ENCODE peak calls at places on chromosomes 3 and 15, in four cellular contexts. K, B, R and L are unnamed samples. For H3K4me1 and H3K9me3, the result is how much of the 10 kb centered on the place peaks cover.

GRCh38 chr15:39453500-39454073 is 127.3 kb upstream of the THBS1 start:
- DNase-seq in K (no peak), B (no peak), R (no peak), L (no peak)

GRCh38 chr3:114566162-114566755 is 272.4 kb downstream of the TIGIT start:
- DNase-seq in K (no peak), B (no peak), R (no peak), L (no peak)

GRCh38 chr3:193637831-193638230 is 44.8 kb downstream of the OPA1 start:
- DNase-seq in K (no peak), B (no peak), R (no peak), L (no peak)

GRCh38 chr15:58454950-58455401 is 23.2 kb downstream of the LIPC start:
- DNase-seq in K (no peak), B (peak), R (no peak), L (no peak)

GRCh38 chr3:58117561-58118305 is 93.0 kb downstream of the DNASE1L3 start:
- DNase-seq in K (peak), B (no peak), R (no peak), L (no peak)

GRCh38 chr15:41790756-41791546 is 16.7 kb downstream of the MAPKBP1 start:
- DNase-seq in K (no peak), B (peak), R (no peak), L (no peak)

GRCh38 chr3:43372809-43373587 is 86.7 kb downstream of the SNRK start:
- DNase-seq in K (no peak), B (no peak), R (no peak), L (no peak)

GRCh38 chr3:170802164-170803151 is 67.5 kb downstream of the RPL22L1 start:
- DNase-seq in K (no peak), B (no peak), R (no peak), L (no peak)

GRCh38 chr3:42503251-42503924 is 945 bp downstream of the VIPR1 start:
- DNase-seq in K (no peak), B (no peak), R (no peak), L (no peak)

GRCh38 chr3:25033407-25034029 is 394.5 kb upstream of the RARB start:
- DNase-seq in K (no peak), B (peak), R (no peak), L (no peak)

GRCh38 chr3:30607032-30607833 is 832 bp downstream of the TGFBR2 start:
- DNase-seq in K (peak), B (no peak), R (peak), L (peak)

GRCh38 chr3:186519021-186519658 is 25.0 kb downstream of the CRYGS start:
- DNase-seq in K (no peak), B (no peak), R (peak), L (peak)

GRCh38 chr3:186523022-186523421 is 21.2 kb downstream of the CRYGS start:
- DNase-seq in K (no peak), B (no peak), R (no peak), L (no peak)

GRCh38 chr3:186520957-186521842 is 23.0 kb downstream of the CRYGS start:
- DNase-seq in K (no peak), B (no peak), R (no peak), L (no peak)

GRCh38 chr3:186523434-186523833 is 20.7 kb downstream of the CRYGS start:
- DNase-seq in K (no peak), B (peak), R (no peak), L (no peak)

GRCh38 chr3:186520436-186520835 is 23.7 kb downstream of the CRYGS start:
- DNase-seq in K (no peak), B (no peak), R (no peak), L (no peak)
- H3K4me1 ChIP-seq in K (under half), B (under half), R (under half), L (under half)

GRCh38 chr15:25019434-25019833 is 64.6 kb downstream of the SNRPN start:
- DNase-seq in K (no peak), B (no peak), R (no peak), L (no peak)

GRCh38 chr15:25022233-25022632 is 67.4 kb downstream of the SNRPN start:
- DNase-seq in K (no peak), B (no peak), R (no peak), L (no peak)
- H3K9me3 ChIP-seq in K (under half), B (half or more), R (under half), L (under half)

DNA sequence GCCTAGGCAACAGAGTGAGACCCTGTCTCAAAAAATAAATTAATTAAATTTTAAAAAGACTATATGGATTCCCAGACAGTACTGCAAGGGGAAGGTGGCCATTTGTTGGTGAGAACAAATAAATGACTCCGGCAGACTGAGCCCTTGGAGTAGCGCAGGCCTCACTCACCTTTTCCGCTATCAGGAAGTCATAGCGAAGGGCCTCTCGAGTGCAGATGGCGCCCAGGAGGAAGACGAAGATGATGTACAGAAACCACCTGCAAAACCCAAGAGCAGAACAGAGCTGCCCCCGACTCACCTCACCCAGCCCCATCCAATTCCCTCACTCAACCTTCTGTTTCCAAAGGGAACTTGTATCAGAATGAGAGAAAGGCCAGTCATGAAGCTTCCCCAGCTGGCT is 62.8 kb upstream of the HEG1 start:
- DNase-seq in K (no peak), B (no peak), R (no peak), L (no peak)
- H3K4me1 ChIP-seq in K (under half), B (under half), R (under half), L (under half)

DNA sequence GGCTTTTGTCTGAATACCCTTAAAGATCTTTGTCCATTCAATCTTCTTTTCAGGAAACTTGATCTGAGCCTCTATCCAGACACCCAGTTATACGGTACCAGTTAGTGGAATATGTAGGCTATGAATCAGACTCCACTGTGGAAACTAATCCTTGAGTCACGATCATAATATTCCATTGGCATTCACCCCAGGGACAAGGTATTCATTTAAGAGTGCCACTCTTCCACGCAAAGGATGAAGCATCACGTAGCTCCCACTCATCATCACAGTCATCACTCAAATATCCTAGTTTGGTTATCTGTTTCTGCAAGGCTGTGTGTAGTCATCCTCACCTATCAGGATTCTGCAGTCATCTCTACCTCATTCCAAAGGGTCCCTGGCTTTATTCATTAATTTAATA is 85.6 kb downstream of the NEDD4 start:
- DNase-seq in K (no peak), B (no peak), R (no peak), L (no peak)
- H3K9me3 ChIP-seq in K (under half), B (under half), R (under half), L (under half)

DNA sequence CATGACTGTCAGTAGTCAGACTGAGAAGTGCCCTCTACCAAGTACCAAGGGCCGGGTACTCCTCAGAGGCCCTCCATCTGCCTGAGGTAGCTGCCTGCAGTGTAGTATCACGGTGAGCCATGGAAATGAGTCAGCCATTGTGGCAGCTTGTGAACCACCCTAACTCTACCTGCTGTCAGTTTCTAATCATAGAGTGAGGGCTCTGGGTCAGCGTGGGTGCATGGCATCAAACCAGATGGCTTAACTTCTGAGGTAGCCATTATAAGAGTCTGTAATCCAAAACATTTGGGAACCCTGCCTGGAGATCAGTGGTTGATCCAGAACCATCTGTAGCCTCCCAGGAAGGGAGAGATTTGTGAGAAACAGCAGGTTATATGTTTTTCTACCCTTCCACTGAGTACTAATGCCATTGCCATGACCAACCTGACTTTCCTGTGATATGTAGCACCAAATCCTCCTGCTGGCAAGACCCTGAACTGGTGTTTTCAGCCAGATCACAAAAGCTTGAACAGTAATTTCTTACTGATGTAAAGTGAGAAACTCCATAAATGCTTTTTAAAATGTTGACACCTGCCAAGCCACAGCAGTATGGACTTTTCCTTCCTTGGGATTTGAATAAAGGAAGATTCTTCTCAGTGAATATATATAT is 38.9 kb downstream of the ABHD2 start:
- DNase-seq in K (no peak), B (no peak), R (no peak), L (no peak)
- H3K4me1 ChIP-seq in K (under half), B (half or more), R (under half), L (under half)

DNA sequence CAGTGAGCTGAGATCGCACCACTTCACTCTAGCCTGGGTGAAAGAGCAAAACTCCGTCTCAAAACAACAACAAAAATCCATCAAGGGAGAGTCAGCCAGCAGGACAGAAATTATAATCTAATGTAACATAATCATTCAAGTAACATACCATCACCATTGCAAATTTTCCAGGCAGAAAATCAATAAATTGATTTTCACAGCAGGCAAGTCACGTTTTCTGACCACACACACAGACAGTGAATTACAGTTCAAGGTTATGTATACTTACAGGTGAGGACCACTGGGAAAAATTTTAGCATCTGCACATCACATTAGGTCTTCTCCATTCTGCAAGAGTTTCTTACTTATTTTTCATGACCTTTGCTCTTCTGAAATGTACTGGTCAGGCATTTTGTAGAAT is 29.9 kb upstream of the NPAP1 start:
- DNase-seq in K (no peak), B (no peak), R (no peak), L (no peak)
- H3K9me3 ChIP-seq in K (under half), B (half or more), R (under half), L (under half)

GRCh38 chr3:190121061-190121765 is 516 bp upstream of the P3H2 start:
- DNase-seq in K (peak), B (no peak), R (no peak), L (no peak)

GRCh38 chr3:190119734-190120133 is 963 bp downstream of the P3H2 start:
- DNase-seq in K (no peak), B (no peak), R (no peak), L (no peak)

GRCh38 chr3:190120161-190121060 is at the start of gene P3H2:
- DNase-seq in K (peak), B (peak), R (no peak), L (no peak)

GRCh38 chr3:190124067-190124466 is 3.4 kb upstream of the P3H2 start:
- DNase-seq in K (no peak), B (no peak), R (no peak), L (no peak)

GRCh38 chr3:190122198-190122771 is 1.6 kb upstream of the P3H2 start:
- DNase-seq in K (no peak), B (no peak), R (no peak), L (no peak)
- H3K4me1 ChIP-seq in K (under half), B (under half), R (under half), L (under half)